ENCODE peak calls at places on chromosomes 6 and 20, in five cellular contexts. T is HL-60, F is fibroblast of lung, Z is ACHN, B is GDM1. X is an unnamed sample.
A peak's percentile ranks its signal among the peaks of the same experiment; 100 is the strongest.

GRCh38 chr20:2118783-2119182 is 17.2 kb downstream of the STK35 start:
- DNase-seq in T (no peak), F (peak; percentile 35), Z (no peak), B (no peak), X (no peak)

GRCh38 chr20:2834401-2834800 is 6.1 kb downstream of the PCED1A start:
- DNase-seq in T (no peak), F (no peak), Z (no peak), B (no peak), X (no peak)

GRCh38 chr6:83873869-83874268 is 14.4 kb downstream of the CYB5R4 start:
- DNase-seq in T (no peak), F (no peak), Z (no peak), B (no peak), X (no peak)

GRCh38 chr6:47323887-47324286 is 14.2 kb upstream of the TNFRSF21 start:
- DNase-seq in T (no peak), F (no peak), Z (no peak), B (no peak), X (no peak)

GRCh38 chr20:45322952-45323383 is 14.9 kb upstream of the MATN4 start:
- DNase-seq in T (peak; percentile 89), F (peak; percentile 27), Z (peak; percentile 24), B (peak; percentile 62), X (no peak)

GRCh38 chr20:41182296-41183212 is 45.2 kb downstream of the PLCG1 start:
- DNase-seq in T (no peak), F (no peak), Z (no peak), B (no peak), X (no peak)

GRCh38 chr6:130406935-130407532 is 41.2 kb downstream of the TMEM200A start:
- DNase-seq in T (no peak), F (no peak), Z (no peak), B (no peak), X (no peak)

GRCh38 chr6:28742668-28743270 is 181.0 kb downstream of the TRIM27 start:
- DNase-seq in T (no peak), F (peak; percentile 58), Z (peak; percentile 78), B (no peak), X (peak; percentile 11)

GRCh38 chr20:57420571-57421257 is 29.5 kb downstream of the RBM38 start:
- DNase-seq in T (no peak), F (no peak), Z (no peak), B (no peak), X (no peak)

GRCh38 chr20:44089987-44090674 is 96.9 kb downstream of the JPH2 start:
- DNase-seq in T (peak; percentile 13), F (peak; percentile 64), Z (peak; percentile 24), B (no peak), X (no peak)

GRCh38 chr6:17899491-17899890 is 87.9 kb downstream of the KIF13A start:
- DNase-seq in T (no peak), F (no peak), Z (no peak), B (no peak), X (no peak)

GRCh38 chr6:18122128-18123093 is at the start of gene NHLRC1:
- DNase-seq in T (peak; percentile 78), F (peak; percentile 84), Z (peak; percentile 78), B (no peak), X (no peak)

GRCh38 chr6:25968769-25969168 is 6.2 kb downstream of the TRIM38 start:
- DNase-seq in T (no peak), F (peak; percentile 27), Z (no peak), B (no peak), X (no peak)

GRCh38 chr20:39751557-39752137 is 789.5 kb downstream of the DHX35 start:
- DNase-seq in T (no peak), F (no peak), Z (no peak), B (no peak), X (no peak)

GRCh38 chr6:44642870-44643522 is 255.5 kb downstream of the CDC5L start:
- DNase-seq in T (no peak), F (peak; percentile 66), Z (no peak), B (no peak), X (no peak)

GRCh38 chr20:46978871-46979536 is 84.4 kb downstream of the EYA2 start:
- DNase-seq in T (no peak), F (no peak), Z (no peak), B (no peak), X (no peak)

GRCh38 chr6:111011360-111012142 is 29.7 kb downstream of the RPF2 start:
- DNase-seq in T (peak; percentile 36), F (peak; percentile 33), Z (peak; percentile 48), B (peak; percentile 51), X (peak; percentile 27)

GRCh38 chr6:45743028-45743615 is 272.5 kb downstream of the CLIC5 start:
- DNase-seq in T (no peak), F (no peak), Z (no peak), B (no peak), X (no peak)

GRCh38 chr20:45883100-45883469 is 2.1 kb downstream of the ZSWIM1 start:
- DNase-seq in T (no peak), F (no peak), Z (no peak), B (no peak), X (no peak)

GRCh38 chr20:48708116-48708515 is 119.7 kb downstream of the PREX1 start:
- DNase-seq in T (no peak), F (no peak), Z (no peak), B (no peak), X (no peak)

GRCh38 chr6:42136508-42137191 is 5.8 kb downstream of the C6orf132 start:
- DNase-seq in T (peak; percentile 8), F (peak; percentile 91), Z (peak; percentile 71), B (no peak), X (no peak)

GRCh38 chr6:30883743-30884520 is at the start of gene DDR1:
- DNase-seq in T (no peak), F (peak; percentile 60), Z (peak; percentile 41), B (no peak), X (no peak)

GRCh38 chr6:157273756-157274088 is 49.6 kb downstream of the TMEM242 start:
- DNase-seq in T (no peak), F (peak; percentile 22), Z (no peak), B (no peak), X (no peak)

GRCh38 chr6:21559238-21559637 is 34.3 kb upstream of the SOX4 start:
- DNase-seq in T (no peak), F (no peak), Z (no peak), B (no peak), X (no peak)

GRCh38 chr6:142943746-142944125 is 1.2 kb downstream of the HIVEP2 start:
- DNase-seq in T (peak; percentile 69), F (peak; percentile 43), Z (peak; percentile 11), B (no peak), X (no peak)

GRCh38 chr6:28225056-28225834 is at the start of gene ZSCAN9:
- DNase-seq in T (peak; percentile 86), F (peak; percentile 93), Z (peak; percentile 84), B (peak; percentile 70), X (peak; percentile 46)

GRCh38 chr6:3678946-3679345 is 72.6 kb downstream of the PXDC1 start:
- DNase-seq in T (no peak), F (no peak), Z (no peak), B (no peak), X (no peak)

GRCh38 chr20:19419420-19419819 is 207.0 kb downstream of the SLC24A3 start:
- DNase-seq in T (no peak), F (no peak), Z (no peak), B (no peak), X (no peak)

GRCh38 chr6:144415014-144415413 is 129.9 kb downstream of the UTRN start:
- DNase-seq in T (no peak), F (peak; percentile 89), Z (peak; percentile 45), B (no peak), X (no peak)

GRCh38 chr6:11044712-11045167 is 635 bp upstream of the ELOVL2 start:
- DNase-seq in T (no peak), F (no peak), Z (no peak), B (no peak), X (no peak)

GRCh38 chr6:130389142-130389541 is 23.3 kb downstream of the TMEM200A start:
- DNase-seq in T (no peak), F (no peak), Z (no peak), B (no peak), X (no peak)

GRCh38 chr6:44538841-44539240 is 151.3 kb downstream of the CDC5L start:
- DNase-seq in T (no peak), F (no peak), Z (no peak), B (no peak), X (no peak)

X was measured in KG1.